ENCODE peak calls at places on chromosome 4, in nine cellular contexts. C is caudate nucleus; Z is endothelial cell of umbilical vein; X is CD8-positive, alpha-beta memory T cell; D is heart left ventricle; U is CD4-positive, alpha-beta T cell; K is fibroblast of lung; L is A549; V is mesendoderm. O is an unnamed sample.

GRCh38 chr4:3530663-3531254 is 1.5 kb downstream of the LRPAP1 start:
- DNase-seq in Z (no peak), X (no peak), K (no peak), C (no peak), U (no peak), D (peak; percentile 43), V (peak; percentile 18), L (no peak), O (no peak)

GRCh38 chr4:87017580-87018061 is 82.8 kb downstream of the AFF1 start:
- DNase-seq in X (no peak), V (no peak), D (no peak), L (peak; percentile 68), Z (no peak), U (peak; percentile 19), C (no peak), K (peak; percentile 84), O (no peak)

GRCh38 chr4:142405021-142405991 is 440.8 kb downstream of the INPP4B start:
- DNase-seq in C (no peak), K (peak; percentile 81), L (peak; percentile 73), D (peak; percentile 64), U (peak; percentile 54), X (peak; percentile 47), V (peak; percentile 68), Z (peak; percentile 75), O (peak; percentile 96)

GRCh38 chr4:153222162-153222789 is 18.0 kb downstream of the TRIM2 start:
- DNase-seq in L (no peak), Z (peak; percentile 82), D (peak; percentile 62), X (no peak), V (peak; percentile 90), C (no peak), K (peak; percentile 84), U (no peak), O (peak; percentile 93)

GRCh38 chr4:165873298-165874071 is 448 bp downstream of the TLL1 start:
- DNase-seq in V (peak; percentile 47), U (no peak), X (no peak), Z (no peak), C (no peak), L (peak; percentile 7), D (peak; percentile 25), K (peak; percentile 35), O (peak; percentile 53)

GRCh38 chr4:172898715-172899114 is 269.9 kb upstream of the GALNT7 start:
- DNase-seq in K (no peak), C (no peak), X (no peak), Z (no peak), U (no peak), L (no peak), D (no peak), V (peak; percentile 21), O (no peak)

GRCh38 chr4:8160233-8160560 is 1.6 kb upstream of the ABLIM2 start:
- DNase-seq in U (no peak), D (no peak), C (no peak), K (no peak), L (no peak), Z (no peak), V (no peak), X (no peak), O (no peak)

GRCh38 chr4:108881190-108881589 is 118.3 kb upstream of the ETNPPL start:
- DNase-seq in V (peak; percentile 59), X (no peak), K (peak; percentile 99), L (no peak), C (no peak), D (no peak), Z (peak; percentile 85), U (no peak), O (peak; percentile 93)

GRCh38 chr4:119939066-119939995 is 127.3 kb downstream of the MAD2L1 start:
- DNase-seq in X (no peak), L (no peak), Z (no peak), C (no peak), K (peak; percentile 42), V (no peak), D (peak; percentile 23), U (no peak), O (no peak)

GRCh38 chr4:158042591-158043030 is 130.2 kb downstream of the GASK1B start:
- DNase-seq in D (no peak), C (no peak), V (no peak), U (no peak), K (peak; percentile 81), L (no peak), X (no peak), Z (peak; percentile 60), O (no peak)

GRCh38 chr4:88818650-88819470 is 121.2 kb upstream of the NAP1L5 start:
- DNase-seq in U (peak; percentile 42), Z (peak; percentile 75), K (peak; percentile 46), V (peak; percentile 70), X (peak; percentile 29), L (peak; percentile 66), C (peak; percentile 12), D (peak; percentile 25), O (peak; percentile 41)

GRCh38 chr4:3475713-3476260 is 12.7 kb downstream of the DOK7 start:
- DNase-seq in U (no peak), L (no peak), K (no peak), D (no peak), C (no peak), X (no peak), Z (no peak), V (no peak), O (no peak)

GRCh38 chr4:1683371-1683902 is 676 bp downstream of the FAM53A start:
- DNase-seq in U (no peak), K (peak; percentile 89), C (no peak), L (peak; percentile 13), X (no peak), Z (peak; percentile 48), V (peak; percentile 55), D (no peak), O (peak; percentile 43)

GRCh38 chr4:4866833-4867744 is 7.6 kb downstream of the MSX1 start:
- DNase-seq in D (peak; percentile 36), C (no peak), X (no peak), U (no peak), K (no peak), Z (no peak), L (no peak), V (peak; percentile 85), O (no peak)

GRCh38 chr4:107497054-107497453 is 223.0 kb downstream of the PAPSS1 start:
- DNase-seq in U (no peak), X (no peak), V (no peak), C (no peak), D (no peak), L (no peak), Z (no peak), K (no peak), O (no peak)

GRCh38 chr4:111596491-111596890 is 548.8 kb upstream of the FAM241A start:
- DNase-seq in L (no peak), C (no peak), Z (no peak), D (no peak), X (no peak), U (no peak), K (no peak), V (no peak), O (no peak)
- H3K27ac ChIP-seq in L (no peak overlapping the region), C (no peak overlapping the region), Z (no peak overlapping the region), D (no peak overlapping the region), X (no peak overlapping the region), U (no peak overlapping the region), K (no peak overlapping the region), V (no peak overlapping the region), O (no peak overlapping the region)

GRCh38 chr4:182749768-182750167 is 167.4 kb downstream of the DCTD start:
- DNase-seq in Z (peak; percentile 43), X (no peak), C (no peak), U (no peak), K (no peak), V (no peak), L (no peak), D (no peak), O (no peak)

GRCh38 chr4:182754895-182755294 is 162.3 kb downstream of the DCTD start:
- DNase-seq in X (no peak), C (no peak), L (no peak), U (no peak), D (no peak), V (no peak), Z (no peak), K (no peak), O (no peak)

GRCh38 chr4:182756161-182756690 is 161.0 kb downstream of the DCTD start:
- DNase-seq in U (no peak), L (no peak), X (no peak), V (no peak), C (no peak), D (no peak), Z (no peak), K (no peak), O (no peak)

GRCh38 chr4:182748949-182749348 is 168.2 kb downstream of the DCTD start:
- DNase-seq in C (no peak), U (no peak), L (no peak), K (peak; percentile 39), Z (peak; percentile 66), X (no peak), V (no peak), D (no peak), O (no peak)

DNA sequence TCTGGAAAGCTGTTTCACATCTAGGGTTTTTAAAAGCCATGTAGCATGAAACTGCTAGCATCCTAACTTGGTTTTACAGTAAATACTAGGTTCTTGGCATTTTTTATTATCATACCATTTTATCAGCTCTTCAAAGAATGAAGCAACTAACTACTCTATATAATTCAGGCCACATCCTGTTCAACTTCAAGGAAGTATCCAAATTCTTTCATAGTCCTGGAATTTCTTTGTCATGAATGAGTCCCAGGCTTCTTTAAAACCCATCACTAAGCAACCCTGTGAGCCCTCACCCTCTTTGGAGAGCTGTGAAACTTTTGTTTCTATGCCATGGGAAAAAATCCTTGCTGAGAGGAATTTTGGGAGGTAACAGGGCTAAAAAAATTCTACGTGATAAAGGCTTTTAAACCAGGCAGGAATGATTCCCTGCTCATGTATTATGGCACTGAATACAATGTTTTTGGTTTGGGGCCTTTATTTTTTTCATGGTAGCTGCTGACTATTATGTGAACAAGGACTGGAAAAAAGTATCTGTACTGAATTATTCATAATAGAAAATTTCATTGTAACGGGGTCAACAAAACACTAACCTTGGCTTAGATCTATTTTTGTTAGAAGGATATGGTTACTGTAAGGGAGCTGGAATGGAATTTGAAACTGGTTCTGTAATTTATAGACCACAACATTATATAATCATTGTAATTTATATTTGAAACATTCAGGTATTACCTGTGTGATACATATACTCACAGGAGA is 164.9 kb downstream of the DCTD start:
- DNase-seq in X (no peak), Z (peak; percentile 67), D (no peak), K (peak; percentile 95), V (peak; percentile 60), U (no peak), C (no peak), L (no peak), O (no peak)
- H3K27ac ChIP-seq in X (no peak overlapping the region), Z (peak overlapping the region; percentile 77), D (no peak overlapping the region), K (no peak overlapping the region), V (no peak overlapping the region), U (no peak overlapping the region), C (no peak overlapping the region), L (no peak overlapping the region), O (no peak overlapping the region)

DNA sequence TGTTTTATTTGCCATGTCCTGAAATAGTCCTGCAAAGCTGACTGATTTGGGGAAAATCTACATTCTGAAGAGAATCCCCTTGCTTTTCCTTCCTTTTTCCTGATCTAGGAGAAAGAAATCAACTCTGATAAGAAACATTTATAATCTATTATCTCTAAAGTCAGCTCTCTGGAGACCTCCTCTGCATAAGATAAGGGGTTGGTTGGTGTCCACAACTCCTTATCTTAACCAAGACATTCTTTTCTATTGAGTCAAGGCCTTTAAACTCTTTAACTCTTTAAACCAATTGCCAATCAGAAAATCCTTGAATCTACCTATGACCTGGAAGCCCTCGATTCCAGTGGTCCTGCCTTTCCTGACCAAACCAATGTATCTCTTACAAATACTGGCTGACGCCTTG is 373.6 kb upstream of the RASGEF1B start:
- DNase-seq in D (no peak), V (peak; percentile 97), K (no peak), Z (no peak), X (no peak), C (no peak), L (no peak), U (no peak), O (no peak)
- H3K27ac ChIP-seq in D (no peak overlapping the region), V (peak overlapping the region; percentile 80), K (no peak overlapping the region), Z (no peak overlapping the region), X (no peak overlapping the region), C (no peak overlapping the region), L (no peak overlapping the region), U (no peak overlapping the region), O (no peak overlapping the region)

GRCh38 chr4:169315530-169316306 is 45.0 kb upstream of the SH3RF1 start:
- DNase-seq in Z (peak; percentile 30), V (peak; percentile 64), C (no peak), K (peak; percentile 82), U (no peak), X (no peak), L (peak; percentile 9), D (no peak), O (no peak)
- H3K27ac ChIP-seq in Z (no peak overlapping the region), V (no peak overlapping the region), C (no peak overlapping the region), K (no peak overlapping the region), U (no peak overlapping the region), X (no peak overlapping the region), L (peak overlapping the region; percentile 48), D (no peak overlapping the region), O (no peak overlapping the region)